ENCODE peak calls at places on chromosomes 7 and 10, in six cellular contexts. X is IMR-90; R is CD4-positive, alpha-beta T cell; J is heart left ventricle; T is neural crest cell; S is mammary epithelial cell. K is an unnamed sample.
A peak's percentile ranks its signal among the peaks of the same experiment; 100 is the strongest.

GRCh38 chr7:114086491-114086905 is 167.7 kb upstream of the PPP1R3A start:
- DNase-seq in X (no peak), T (peak; percentile 23), R (no peak), S (no peak), J (peak; percentile 60), K (no peak)

GRCh38 chr10:13788701-13789447 is 202.1 kb downstream of the PRPF18 start:
- DNase-seq in X (peak; percentile 68), R (no peak), S (no peak), T (no peak), J (no peak), K (no peak)

GRCh38 chr10:5449227-5449626 is 36.9 kb downstream of the NET1 start:
- DNase-seq in X (no peak), S (peak; percentile 24), T (no peak), J (no peak), R (no peak), K (no peak)

GRCh38 chr7:46459942-46460341 is 538.9 kb upstream of the IGFBP3 start:
- DNase-seq in T (no peak), X (peak; percentile 17), S (no peak), J (no peak), R (no peak), K (no peak)

GRCh38 chr7:214410-215212 is 22.2 kb downstream of the FAM20C start:
- DNase-seq in R (no peak), J (no peak), X (peak; percentile 81), S (peak; percentile 76), T (no peak), K (peak; percentile 78)

GRCh38 chr7:151503902-151504714 is 15.6 kb downstream of the RHEB start:
- DNase-seq in R (no peak), T (no peak), S (peak; percentile 77), X (peak; percentile 91), J (no peak), K (peak; percentile 95)

GRCh38 chr10:33939892-33940291 is 605.4 kb upstream of the NRP1 start:
- DNase-seq in X (no peak), T (no peak), R (no peak), J (no peak), S (peak; percentile 52), K (no peak)

GRCh38 chr10:62779487-62780248 is 24.9 kb upstream of the ADO start:
- DNase-seq in J (no peak), T (no peak), X (peak; percentile 4), R (peak; percentile 71), S (peak; percentile 80), K (peak; percentile 54)

GRCh38 chr7:115350764-115351163 is 428.9 kb downstream of the MDFIC start:
- DNase-seq in R (no peak), X (peak; percentile 5), J (no peak), S (no peak), T (no peak), K (no peak)

GRCh38 chr10:77165445-77166316 is 471.9 kb downstream of the KCNMA1 start:
- DNase-seq in T (peak; percentile 66), R (peak; percentile 2), J (no peak), X (peak; percentile 71), S (peak; percentile 68), K (peak; percentile 79)

GRCh38 chr10:132964231-132964630 is 21.9 kb upstream of the CFAP46 start:
- DNase-seq in R (no peak), S (no peak), T (no peak), J (no peak), X (no peak), K (no peak)

GRCh38 chr10:17836917-17837316 is 27.8 kb downstream of the MRC1 start:
- DNase-seq in J (no peak), S (no peak), R (no peak), T (no peak), X (peak; percentile 62), K (peak; percentile 22)

GRCh38 chr7:23653942-23654341 is 26.1 kb upstream of the FAM221A start:
- DNase-seq in X (no peak), T (no peak), R (no peak), J (no peak), S (no peak), K (no peak)

GRCh38 chr7:23658831-23659427 is 21.1 kb upstream of the FAM221A start:
- DNase-seq in S (no peak), J (no peak), X (no peak), R (no peak), T (no peak), K (no peak)

GRCh38 chr7:23655433-23655832 is 24.6 kb upstream of the FAM221A start:
- DNase-seq in S (no peak), T (no peak), X (no peak), R (no peak), J (no peak), K (no peak)

DNA sequence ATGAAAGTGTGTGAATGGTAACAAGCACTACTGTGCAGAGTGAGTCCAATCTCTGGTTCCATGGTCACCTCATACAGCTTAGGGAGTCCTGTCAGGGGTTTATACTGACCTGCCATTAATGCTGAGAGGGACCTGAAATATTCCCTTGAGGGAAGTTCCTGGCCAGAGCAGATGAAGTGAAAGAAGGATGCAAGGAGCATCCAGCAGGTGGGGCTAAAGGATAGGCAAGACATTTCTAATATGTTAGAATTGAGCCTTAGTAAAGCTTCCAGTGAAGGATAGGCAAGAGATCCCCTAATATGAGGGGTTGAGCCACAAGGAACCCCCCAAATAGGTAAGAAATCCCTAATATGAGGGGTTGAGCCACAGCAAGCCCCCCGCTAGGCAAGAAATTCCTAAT is 25.5 kb upstream of the FAM221A start:
- DNase-seq in X (peak; percentile 31), R (no peak), T (no peak), J (no peak), S (no peak), K (peak; percentile 25)
- TF ChIP-seq CTCF in X (peak; percentile 41), R (no peak), T (peak; percentile 40), J (no peak), S (peak; percentile 40), K (no peak)

GRCh38 chr10:117541405-117541908 is 1.1 kb upstream of the EMX2 start:
- DNase-seq in X (no peak), J (no peak), S (no peak), T (no peak), R (no peak), K (no peak)

GRCh38 chr10:117543245-117543998 is 876 bp downstream of the EMX2 start:
- DNase-seq in X (no peak), S (no peak), J (no peak), R (no peak), T (no peak), K (no peak)

GRCh38 chr10:117540640-117541404 is 1.7 kb upstream of the EMX2 start:
- DNase-seq in T (no peak), J (no peak), S (no peak), X (no peak), R (no peak), K (no peak)

GRCh38 chr10:117542706-117543244 is at the start of gene EMX2:
- DNase-seq in R (no peak), J (no peak), S (no peak), T (no peak), X (no peak), K (no peak)

GRCh38 chr10:117541909-117542705 is 439 bp upstream of the EMX2 start:
- DNase-seq in T (peak; percentile 61), R (no peak), S (no peak), J (no peak), X (peak; percentile 2), K (no peak)
- TF ChIP-seq CTCF in T (no peak), R (no peak), S (no peak), J (no peak), X (no peak), K (no peak)

GRCh38 chr10:48651293-48651692 is 33.4 kb upstream of the WDFY4 start:
- DNase-seq in T (no peak), S (no peak), R (no peak), X (no peak), J (no peak), K (no peak)

GRCh38 chr10:48651839-48652238 is 32.8 kb upstream of the WDFY4 start:
- DNase-seq in J (no peak), X (no peak), R (no peak), S (no peak), T (no peak), K (no peak)

GRCh38 chr10:48648172-48648942 is 36.3 kb upstream of the WDFY4 start:
- DNase-seq in S (no peak), X (no peak), J (no peak), T (no peak), R (no peak), K (no peak)

GRCh38 chr10:48652344-48652743 is 32.3 kb upstream of the WDFY4 start:
- DNase-seq in T (no peak), X (no peak), S (no peak), J (no peak), R (no peak), K (no peak)

GRCh38 chr10:48649349-48649944 is 35.2 kb upstream of the WDFY4 start:
- DNase-seq in X (no peak), R (no peak), T (no peak), S (no peak), J (no peak), K (no peak)
- TF ChIP-seq CTCF in X (no peak), R (no peak), T (no peak), S (no peak), J (no peak), K (no peak)

GRCh38 chr7:110003827-110004226 is 1087.1 kb upstream of the LRRN3 start:
- DNase-seq in S (no peak), J (no peak), X (no peak), R (no peak), T (no peak), K (peak; percentile 8)
- TF ChIP-seq CTCF in S (no peak), J (no peak), X (no peak), R (no peak), T (no peak), K (no peak)

DNA sequence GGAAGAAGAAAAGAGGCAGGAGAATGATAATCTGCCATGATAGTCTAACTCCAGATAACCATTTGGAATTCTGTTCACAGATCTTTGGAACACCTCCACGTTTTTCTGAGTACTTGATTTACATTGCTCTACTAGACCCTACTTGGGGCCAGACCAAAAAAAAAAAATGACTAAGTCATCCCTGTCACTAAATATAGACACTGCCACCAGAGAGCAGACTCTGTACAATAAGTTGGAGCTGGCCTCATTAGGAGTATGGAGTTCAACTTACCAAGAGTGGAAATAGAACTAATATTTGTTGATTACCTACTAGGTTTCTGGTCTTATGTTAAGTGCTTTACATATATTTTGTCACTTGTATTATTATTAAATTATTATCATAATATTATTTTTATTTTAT is 80.9 kb upstream of the ZNF800 start:
- DNase-seq in J (no peak), X (no peak), T (no peak), R (no peak), S (no peak), K (no peak)
- TF ChIP-seq CTCF in J (no peak), X (no peak), T (no peak), R (no peak), S (no peak), K (no peak)

DNA sequence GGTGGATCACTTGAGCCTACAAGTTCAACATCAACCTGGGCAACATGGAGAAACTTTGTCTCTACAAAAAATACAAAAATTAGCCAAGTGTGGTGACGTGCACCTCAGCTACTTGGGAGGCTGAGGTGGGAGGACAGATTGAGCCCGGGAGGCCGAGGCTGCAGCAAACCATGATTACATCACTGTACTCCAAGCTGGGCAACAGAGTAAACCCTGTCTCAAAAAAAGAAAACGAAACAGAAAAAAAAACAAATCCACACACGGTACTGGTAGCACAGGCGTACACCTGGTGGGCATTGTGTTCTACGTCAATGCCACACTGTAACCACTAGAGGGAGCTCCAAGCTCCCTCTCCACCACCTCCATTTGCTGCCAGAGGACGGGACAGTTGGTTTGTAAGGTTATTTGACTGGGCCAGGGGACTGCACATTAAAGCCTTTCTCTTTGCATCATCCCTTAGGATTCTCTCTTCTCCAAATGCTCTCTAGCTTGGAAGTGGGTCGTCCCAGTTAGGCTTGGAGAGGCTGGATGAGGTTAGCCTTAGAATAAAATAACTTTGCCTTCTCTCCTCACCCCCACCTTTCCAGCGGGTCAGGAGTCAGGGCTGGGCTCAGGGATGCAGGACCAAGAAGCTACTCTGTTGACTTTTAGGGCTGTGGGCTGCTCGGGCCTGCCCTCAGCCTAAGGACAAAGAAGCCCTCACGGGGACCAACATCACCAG is 130.8 kb downstream of the SORBS1 start:
- DNase-seq in S (peak; percentile 62), R (peak; percentile 13), J (no peak), X (peak; percentile 44), T (peak; percentile 28), K (peak; percentile 73)
- TF ChIP-seq CTCF in S (peak; percentile 88), R (peak; percentile 97), J (peak; percentile 94), X (peak; percentile 90), T (peak; percentile 99), K (peak; percentile 89)

K was measured in MCF 10A.